ENCODE peak calls at places on chromosomes 1 and 21, in seven cellular contexts. One of them, this sample, is unnamed.

GRCh38 chr1:7421471-7422075 is 349.5 kb upstream of the VAMP3 start:
- DNase-seq in HFF-Myc: no peak
- DNase-seq in T-helper 2 cell: no peak
- DNase-seq in cardiac fibroblast: no peak
- DNase-seq in fibroblast of lung: no peak
- DNase-seq in activated CD4-positive, alpha-beta T cell treated with anti-CD3 and anti-CD28 coated beads, Interleukin-2, amount 50 U/mL, for 1 hour: no peak
- DNase-seq in activated CD8-positive, alpha-beta memory T cell treated with anti-CD3 and anti-CD28 coated beads for 4 hours: no peak
- DNase-seq in this sample: peak; percentile 28

GRCh38 chr1:13731897-13732296 is 31.9 kb downstream of the PRDM2 start:
- DNase-seq in activated CD8-positive, alpha-beta memory T cell treated with anti-CD3 and anti-CD28 coated beads for 4 hours: no peak
- DNase-seq in fibroblast of lung: no peak
- DNase-seq in T-helper 2 cell: no peak
- DNase-seq in cardiac fibroblast: no peak
- DNase-seq in HFF-Myc: no peak
- DNase-seq in activated CD4-positive, alpha-beta T cell treated with anti-CD3 and anti-CD28 coated beads, Interleukin-2, amount 50 U/mL, for 1 hour: no peak
- DNase-seq in this sample: no peak

GRCh38 chr1:27314737-27315136 is 7.2 kb upstream of the TMEM222 start:
- DNase-seq in T-helper 2 cell: no peak
- DNase-seq in fibroblast of lung: no peak
- DNase-seq in cardiac fibroblast: no peak
- DNase-seq in activated CD4-positive, alpha-beta T cell treated with anti-CD3 and anti-CD28 coated beads, Interleukin-2, amount 50 U/mL, for 1 hour: no peak
- DNase-seq in HFF-Myc: no peak
- DNase-seq in activated CD8-positive, alpha-beta memory T cell treated with anti-CD3 and anti-CD28 coated beads for 4 hours: no peak
- DNase-seq in this sample: no peak

GRCh38 chr1:201267481-201268229 is 15.7 kb upstream of the PKP1 start:
- DNase-seq in activated CD4-positive, alpha-beta T cell treated with anti-CD3 and anti-CD28 coated beads, Interleukin-2, amount 50 U/mL, for 1 hour: no peak
- DNase-seq in fibroblast of lung: peak; percentile 33
- DNase-seq in cardiac fibroblast: no peak
- DNase-seq in activated CD8-positive, alpha-beta memory T cell treated with anti-CD3 and anti-CD28 coated beads for 4 hours: no peak
- DNase-seq in HFF-Myc: no peak
- DNase-seq in T-helper 2 cell: no peak
- DNase-seq in this sample: no peak

GRCh38 chr21:16294128-16294527 is 564.3 kb downstream of the USP25 start:
- DNase-seq in T-helper 2 cell: no peak
- DNase-seq in activated CD4-positive, alpha-beta T cell treated with anti-CD3 and anti-CD28 coated beads, Interleukin-2, amount 50 U/mL, for 1 hour: no peak
- DNase-seq in cardiac fibroblast: peak; percentile 16
- DNase-seq in fibroblast of lung: no peak
- DNase-seq in HFF-Myc: no peak
- DNase-seq in activated CD8-positive, alpha-beta memory T cell treated with anti-CD3 and anti-CD28 coated beads for 4 hours: no peak
- DNase-seq in this sample: no peak

GRCh38 chr1:33274446-33274845 is 18.2 kb downstream of the ZNF362 start:
- DNase-seq in HFF-Myc: no peak
- DNase-seq in activated CD8-positive, alpha-beta memory T cell treated with anti-CD3 and anti-CD28 coated beads for 4 hours: no peak
- DNase-seq in activated CD4-positive, alpha-beta T cell treated with anti-CD3 and anti-CD28 coated beads, Interleukin-2, amount 50 U/mL, for 1 hour: no peak
- DNase-seq in cardiac fibroblast: no peak
- DNase-seq in T-helper 2 cell: no peak
- DNase-seq in fibroblast of lung: no peak
- DNase-seq in this sample: peak; percentile 15

GRCh38 chr1:54117815-54118563 is 34.8 kb downstream of the CDCP2 start:
- DNase-seq in cardiac fibroblast: no peak
- DNase-seq in activated CD8-positive, alpha-beta memory T cell treated with anti-CD3 and anti-CD28 coated beads for 4 hours: no peak
- DNase-seq in T-helper 2 cell: no peak
- DNase-seq in HFF-Myc: no peak
- DNase-seq in fibroblast of lung: no peak
- DNase-seq in activated CD4-positive, alpha-beta T cell treated with anti-CD3 and anti-CD28 coated beads, Interleukin-2, amount 50 U/mL, for 1 hour: no peak
- DNase-seq in this sample: no peak

GRCh38 chr1:209207701-209208286 is 375.7 kb upstream of the CAMK1G start:
- DNase-seq in HFF-Myc: peak; percentile 25
- DNase-seq in fibroblast of lung: peak; percentile 58
- DNase-seq in T-helper 2 cell: no peak
- DNase-seq in activated CD4-positive, alpha-beta T cell treated with anti-CD3 and anti-CD28 coated beads, Interleukin-2, amount 50 U/mL, for 1 hour: no peak
- DNase-seq in activated CD8-positive, alpha-beta memory T cell treated with anti-CD3 and anti-CD28 coated beads for 4 hours: no peak
- DNase-seq in cardiac fibroblast: peak; percentile 76
- DNase-seq in this sample: peak; percentile 59

GRCh38 chr1:243798726-243799125 is 51.3 kb downstream of the AKT3 start:
- DNase-seq in T-helper 2 cell: no peak
- DNase-seq in activated CD8-positive, alpha-beta memory T cell treated with anti-CD3 and anti-CD28 coated beads for 4 hours: no peak
- DNase-seq in HFF-Myc: peak; percentile 27
- DNase-seq in activated CD4-positive, alpha-beta T cell treated with anti-CD3 and anti-CD28 coated beads, Interleukin-2, amount 50 U/mL, for 1 hour: no peak
- DNase-seq in cardiac fibroblast: peak; percentile 59
- DNase-seq in fibroblast of lung: peak; percentile 73
- DNase-seq in this sample: no peak

GRCh38 chr1:174812026-174812425 is 187.7 kb upstream of the CACYBP start:
- DNase-seq in activated CD8-positive, alpha-beta memory T cell treated with anti-CD3 and anti-CD28 coated beads for 4 hours: no peak
- DNase-seq in fibroblast of lung: no peak
- DNase-seq in T-helper 2 cell: no peak
- DNase-seq in HFF-Myc: no peak
- DNase-seq in cardiac fibroblast: no peak
- DNase-seq in activated CD4-positive, alpha-beta T cell treated with anti-CD3 and anti-CD28 coated beads, Interleukin-2, amount 50 U/mL, for 1 hour: no peak
- DNase-seq in this sample: no peak

GRCh38 chr1:47534417-47534816 is 96.6 kb downstream of the FOXD2 start:
- DNase-seq in HFF-Myc: no peak
- DNase-seq in cardiac fibroblast: peak; percentile 8
- DNase-seq in fibroblast of lung: no peak
- DNase-seq in activated CD4-positive, alpha-beta T cell treated with anti-CD3 and anti-CD28 coated beads, Interleukin-2, amount 50 U/mL, for 1 hour: no peak
- DNase-seq in T-helper 2 cell: no peak
- DNase-seq in activated CD8-positive, alpha-beta memory T cell treated with anti-CD3 and anti-CD28 coated beads for 4 hours: no peak
- DNase-seq in this sample: no peak

GRCh38 chr1:196858811-196859210 is 29.0 kb upstream of the CFHR4 start:
- DNase-seq in cardiac fibroblast: no peak
- DNase-seq in T-helper 2 cell: no peak
- DNase-seq in activated CD4-positive, alpha-beta T cell treated with anti-CD3 and anti-CD28 coated beads, Interleukin-2, amount 50 U/mL, for 1 hour: no peak
- DNase-seq in fibroblast of lung: no peak
- DNase-seq in HFF-Myc: no peak
- DNase-seq in activated CD8-positive, alpha-beta memory T cell treated with anti-CD3 and anti-CD28 coated beads for 4 hours: no peak
- DNase-seq in this sample: no peak

GRCh38 chr1:240352769-240353168 is 259.2 kb downstream of the GREM2 start:
- DNase-seq in activated CD4-positive, alpha-beta T cell treated with anti-CD3 and anti-CD28 coated beads, Interleukin-2, amount 50 U/mL, for 1 hour: no peak
- DNase-seq in fibroblast of lung: no peak
- DNase-seq in T-helper 2 cell: no peak
- DNase-seq in HFF-Myc: no peak
- DNase-seq in activated CD8-positive, alpha-beta memory T cell treated with anti-CD3 and anti-CD28 coated beads for 4 hours: no peak
- DNase-seq in cardiac fibroblast: peak; percentile 26
- DNase-seq in this sample: no peak

GRCh38 chr1:76989976-76990375 is 122.7 kb downstream of the ST6GALNAC5 start:
- DNase-seq in activated CD8-positive, alpha-beta memory T cell treated with anti-CD3 and anti-CD28 coated beads for 4 hours: no peak
- DNase-seq in HFF-Myc: no peak
- DNase-seq in T-helper 2 cell: no peak
- DNase-seq in activated CD4-positive, alpha-beta T cell treated with anti-CD3 and anti-CD28 coated beads, Interleukin-2, amount 50 U/mL, for 1 hour: no peak
- DNase-seq in cardiac fibroblast: no peak
- DNase-seq in fibroblast of lung: no peak
- DNase-seq in this sample: no peak

GRCh38 chr1:115199416-115200132 is 110.3 kb upstream of the TSPAN2 start:
- DNase-seq in fibroblast of lung: no peak
- DNase-seq in HFF-Myc: peak; percentile 89
- DNase-seq in T-helper 2 cell: no peak
- DNase-seq in activated CD8-positive, alpha-beta memory T cell treated with anti-CD3 and anti-CD28 coated beads for 4 hours: no peak
- DNase-seq in cardiac fibroblast: peak; percentile 48
- DNase-seq in activated CD4-positive, alpha-beta T cell treated with anti-CD3 and anti-CD28 coated beads, Interleukin-2, amount 50 U/mL, for 1 hour: no peak
- DNase-seq in this sample: no peak

GRCh38 chr1:75985827-75986226 is 53.6 kb upstream of the ASB17 start:
- DNase-seq in fibroblast of lung: peak; percentile 77
- DNase-seq in HFF-Myc: no peak
- DNase-seq in cardiac fibroblast: peak; percentile 59
- DNase-seq in T-helper 2 cell: no peak
- DNase-seq in activated CD8-positive, alpha-beta memory T cell treated with anti-CD3 and anti-CD28 coated beads for 4 hours: no peak
- DNase-seq in activated CD4-positive, alpha-beta T cell treated with anti-CD3 and anti-CD28 coated beads, Interleukin-2, amount 50 U/mL, for 1 hour: no peak
- DNase-seq in this sample: no peak

GRCh38 chr1:118360817-118361216 is 175.8 kb upstream of the SPAG17 start:
- DNase-seq in activated CD8-positive, alpha-beta memory T cell treated with anti-CD3 and anti-CD28 coated beads for 4 hours: no peak
- DNase-seq in activated CD4-positive, alpha-beta T cell treated with anti-CD3 and anti-CD28 coated beads, Interleukin-2, amount 50 U/mL, for 1 hour: no peak
- DNase-seq in cardiac fibroblast: peak; percentile 58
- DNase-seq in HFF-Myc: peak; percentile 63
- DNase-seq in fibroblast of lung: peak; percentile 57
- DNase-seq in T-helper 2 cell: no peak
- DNase-seq in this sample: no peak

GRCh38 chr1:6967431-6968079 is 182.3 kb downstream of the CAMTA1 start:
- DNase-seq in fibroblast of lung: no peak
- DNase-seq in HFF-Myc: no peak
- DNase-seq in T-helper 2 cell: no peak
- DNase-seq in activated CD8-positive, alpha-beta memory T cell treated with anti-CD3 and anti-CD28 coated beads for 4 hours: no peak
- DNase-seq in cardiac fibroblast: no peak
- DNase-seq in activated CD4-positive, alpha-beta T cell treated with anti-CD3 and anti-CD28 coated beads, Interleukin-2, amount 50 U/mL, for 1 hour: no peak
- DNase-seq in this sample: no peak

GRCh38 chr1:175889044-175889443 is 145.6 kb upstream of the TNR start:
- DNase-seq in activated CD4-positive, alpha-beta T cell treated with anti-CD3 and anti-CD28 coated beads, Interleukin-2, amount 50 U/mL, for 1 hour: no peak
- DNase-seq in fibroblast of lung: no peak
- DNase-seq in cardiac fibroblast: no peak
- DNase-seq in activated CD8-positive, alpha-beta memory T cell treated with anti-CD3 and anti-CD28 coated beads for 4 hours: no peak
- DNase-seq in T-helper 2 cell: no peak
- DNase-seq in HFF-Myc: no peak
- DNase-seq in this sample: no peak

GRCh38 chr1:186442651-186443114 is 18.2 kb downstream of the PDC start:
- DNase-seq in cardiac fibroblast: peak; percentile 67
- DNase-seq in fibroblast of lung: peak; percentile 5
- DNase-seq in T-helper 2 cell: no peak
- DNase-seq in HFF-Myc: no peak
- DNase-seq in activated CD4-positive, alpha-beta T cell treated with anti-CD3 and anti-CD28 coated beads, Interleukin-2, amount 50 U/mL, for 1 hour: no peak
- DNase-seq in activated CD8-positive, alpha-beta memory T cell treated with anti-CD3 and anti-CD28 coated beads for 4 hours: no peak
- DNase-seq in this sample: no peak

GRCh38 chr1:179831852-179832699 is 45.5 kb downstream of the TOR1AIP2 start:
- DNase-seq in activated CD8-positive, alpha-beta memory T cell treated with anti-CD3 and anti-CD28 coated beads for 4 hours: no peak
- DNase-seq in HFF-Myc: no peak
- DNase-seq in fibroblast of lung: no peak
- DNase-seq in activated CD4-positive, alpha-beta T cell treated with anti-CD3 and anti-CD28 coated beads, Interleukin-2, amount 50 U/mL, for 1 hour: no peak
- DNase-seq in cardiac fibroblast: no peak
- DNase-seq in T-helper 2 cell: no peak
- DNase-seq in this sample: no peak

GRCh38 chr1:55463814-55464445 is 248.8 kb upstream of the USP24 start:
- DNase-seq in T-helper 2 cell: no peak
- DNase-seq in activated CD4-positive, alpha-beta T cell treated with anti-CD3 and anti-CD28 coated beads, Interleukin-2, amount 50 U/mL, for 1 hour: no peak
- DNase-seq in HFF-Myc: no peak
- DNase-seq in activated CD8-positive, alpha-beta memory T cell treated with anti-CD3 and anti-CD28 coated beads for 4 hours: no peak
- DNase-seq in fibroblast of lung: no peak
- DNase-seq in cardiac fibroblast: no peak
- DNase-seq in this sample: no peak

GRCh38 chr1:192726820-192727504 is 81.9 kb upstream of the RGS2 start:
- DNase-seq in activated CD8-positive, alpha-beta memory T cell treated with anti-CD3 and anti-CD28 coated beads for 4 hours: no peak
- DNase-seq in fibroblast of lung: no peak
- DNase-seq in T-helper 2 cell: no peak
- DNase-seq in activated CD4-positive, alpha-beta T cell treated with anti-CD3 and anti-CD28 coated beads, Interleukin-2, amount 50 U/mL, for 1 hour: no peak
- DNase-seq in HFF-Myc: no peak
- DNase-seq in cardiac fibroblast: no peak
- DNase-seq in this sample: no peak

GRCh38 chr21:39776589-39776988 is 31.6 kb downstream of the IGSF5 start:
- DNase-seq in cardiac fibroblast: peak; percentile 17
- DNase-seq in activated CD8-positive, alpha-beta memory T cell treated with anti-CD3 and anti-CD28 coated beads for 4 hours: no peak
- DNase-seq in HFF-Myc: no peak
- DNase-seq in fibroblast of lung: no peak
- DNase-seq in activated CD4-positive, alpha-beta T cell treated with anti-CD3 and anti-CD28 coated beads, Interleukin-2, amount 50 U/mL, for 1 hour: no peak
- DNase-seq in T-helper 2 cell: no peak
- DNase-seq in this sample: no peak

GRCh38 chr1:22602060-22602740 is 34.2 kb upstream of the C1QA start:
- DNase-seq in cardiac fibroblast: no peak
- DNase-seq in T-helper 2 cell: no peak
- DNase-seq in fibroblast of lung: no peak
- DNase-seq in activated CD4-positive, alpha-beta T cell treated with anti-CD3 and anti-CD28 coated beads, Interleukin-2, amount 50 U/mL, for 1 hour: no peak
- DNase-seq in activated CD8-positive, alpha-beta memory T cell treated with anti-CD3 and anti-CD28 coated beads for 4 hours: no peak
- DNase-seq in HFF-Myc: no peak
- DNase-seq in this sample: no peak

GRCh38 chr1:224245188-224245587 is 62.1 kb downstream of the DEGS1 start:
- DNase-seq in activated CD8-positive, alpha-beta memory T cell treated with anti-CD3 and anti-CD28 coated beads for 4 hours: no peak
- DNase-seq in activated CD4-positive, alpha-beta T cell treated with anti-CD3 and anti-CD28 coated beads, Interleukin-2, amount 50 U/mL, for 1 hour: peak; percentile 2
- DNase-seq in fibroblast of lung: peak; percentile 36
- DNase-seq in cardiac fibroblast: peak; percentile 66
- DNase-seq in T-helper 2 cell: peak; percentile 0
- DNase-seq in HFF-Myc: peak; percentile 35
- DNase-seq in this sample: peak; percentile 77

GRCh38 chr1:117372863-117373412 is 5.7 kb downstream of the MAN1A2 start:
- DNase-seq in activated CD8-positive, alpha-beta memory T cell treated with anti-CD3 and anti-CD28 coated beads for 4 hours: no peak
- DNase-seq in HFF-Myc: no peak
- DNase-seq in activated CD4-positive, alpha-beta T cell treated with anti-CD3 and anti-CD28 coated beads, Interleukin-2, amount 50 U/mL, for 1 hour: no peak
- DNase-seq in cardiac fibroblast: no peak
- DNase-seq in fibroblast of lung: no peak
- DNase-seq in T-helper 2 cell: no peak
- DNase-seq in this sample: no peak

GRCh38 chr1:1528639-1529267 is 11.7 kb downstream of the TMEM240 start:
- DNase-seq in fibroblast of lung: no peak
- DNase-seq in activated CD8-positive, alpha-beta memory T cell treated with anti-CD3 and anti-CD28 coated beads for 4 hours: no peak
- DNase-seq in HFF-Myc: no peak
- DNase-seq in activated CD4-positive, alpha-beta T cell treated with anti-CD3 and anti-CD28 coated beads, Interleukin-2, amount 50 U/mL, for 1 hour: no peak
- DNase-seq in T-helper 2 cell: no peak
- DNase-seq in cardiac fibroblast: no peak
- DNase-seq in this sample: no peak